ENCODE peak calls at places on chromosomes 16 and 17, in ten cellular contexts. One of them, this sample, is unnamed.
A peak's percentile ranks its signal among the peaks of the same experiment; 100 is the strongest.

GRCh38 chr17:17355426-17355825 is 52.3 kb downstream of the NT5M start:
- DNase-seq in iPS-NIHi11: no peak
- DNase-seq in GF-D8: no peak
- DNase-seq in activated CD4-positive, alpha-beta T cell treated with anti-CD3 and anti-CD28 coated beads for 24 hours: no peak
- DNase-seq in tibial artery: no peak
- DNase-seq in activated CD8-positive, alpha-beta T cell treated with anti-CD3 and anti-CD28 coated beads, Interleukin-2, amount 10 ng/mL, durations not matched to agents 7 days and 5 days: no peak
- DNase-seq in HT-29: no peak
- DNase-seq in anterior cingulate cortex: no peak
- DNase-seq in H1: no peak
- DNase-seq in T47D: no peak
- DNase-seq in this sample: no peak

GRCh38 chr16:84547539-84548058 is 43.1 kb upstream of the MEAK7 start:
- DNase-seq in T47D: no peak
- DNase-seq in activated CD4-positive, alpha-beta T cell treated with anti-CD3 and anti-CD28 coated beads for 24 hours: no peak
- DNase-seq in iPS-NIHi11: no peak
- DNase-seq in activated CD8-positive, alpha-beta T cell treated with anti-CD3 and anti-CD28 coated beads, Interleukin-2, amount 10 ng/mL, durations not matched to agents 7 days and 5 days: peak; percentile 30
- DNase-seq in GF-D8: no peak
- DNase-seq in anterior cingulate cortex: no peak
- DNase-seq in HT-29: no peak
- DNase-seq in H1: no peak
- DNase-seq in tibial artery: no peak
- DNase-seq in this sample: no peak

GRCh38 chr16:19008770-19009169 is 25.0 kb downstream of the TMC7 start:
- DNase-seq in H1: no peak
- DNase-seq in anterior cingulate cortex: no peak
- DNase-seq in activated CD4-positive, alpha-beta T cell treated with anti-CD3 and anti-CD28 coated beads for 24 hours: no peak
- DNase-seq in activated CD8-positive, alpha-beta T cell treated with anti-CD3 and anti-CD28 coated beads, Interleukin-2, amount 10 ng/mL, durations not matched to agents 7 days and 5 days: no peak
- DNase-seq in tibial artery: no peak
- DNase-seq in iPS-NIHi11: no peak
- DNase-seq in HT-29: no peak
- DNase-seq in GF-D8: no peak
- DNase-seq in T47D: no peak
- DNase-seq in this sample: no peak

GRCh38 chr17:38663125-38663751 is 11.5 kb downstream of the EPOP start:
- DNase-seq in HT-29: peak; percentile 98
- DNase-seq in anterior cingulate cortex: no peak
- DNase-seq in T47D: peak; percentile 88
- DNase-seq in tibial artery: no peak
- DNase-seq in H1: peak; percentile 83
- DNase-seq in activated CD4-positive, alpha-beta T cell treated with anti-CD3 and anti-CD28 coated beads for 24 hours: no peak
- DNase-seq in activated CD8-positive, alpha-beta T cell treated with anti-CD3 and anti-CD28 coated beads, Interleukin-2, amount 10 ng/mL, durations not matched to agents 7 days and 5 days: peak; percentile 64
- DNase-seq in GF-D8: peak; percentile 11
- DNase-seq in iPS-NIHi11: peak; percentile 91
- DNase-seq in this sample: peak; percentile 91

GRCh38 chr16:77596243-77596642 is 126.1 kb upstream of the NUDT7 start:
- DNase-seq in activated CD8-positive, alpha-beta T cell treated with anti-CD3 and anti-CD28 coated beads, Interleukin-2, amount 10 ng/mL, durations not matched to agents 7 days and 5 days: no peak
- DNase-seq in GF-D8: no peak
- DNase-seq in tibial artery: no peak
- DNase-seq in iPS-NIHi11: no peak
- DNase-seq in activated CD4-positive, alpha-beta T cell treated with anti-CD3 and anti-CD28 coated beads for 24 hours: no peak
- DNase-seq in H1: no peak
- DNase-seq in T47D: no peak
- DNase-seq in anterior cingulate cortex: no peak
- DNase-seq in HT-29: no peak
- DNase-seq in this sample: no peak

GRCh38 chr17:66737524-66737923 is 97.4 kb upstream of the CACNG5 start:
- DNase-seq in activated CD4-positive, alpha-beta T cell treated with anti-CD3 and anti-CD28 coated beads for 24 hours: no peak
- DNase-seq in tibial artery: no peak
- DNase-seq in GF-D8: no peak
- DNase-seq in activated CD8-positive, alpha-beta T cell treated with anti-CD3 and anti-CD28 coated beads, Interleukin-2, amount 10 ng/mL, durations not matched to agents 7 days and 5 days: no peak
- DNase-seq in HT-29: no peak
- DNase-seq in T47D: no peak
- DNase-seq in H1: peak; percentile 19
- DNase-seq in iPS-NIHi11: peak; percentile 61
- DNase-seq in anterior cingulate cortex: peak; percentile 21
- DNase-seq in this sample: peak; percentile 27

GRCh38 chr17:74646231-74646630 is 22.7 kb upstream of the CD300E start:
- DNase-seq in iPS-NIHi11: peak; percentile 48
- DNase-seq in tibial artery: no peak
- DNase-seq in anterior cingulate cortex: no peak
- DNase-seq in T47D: no peak
- DNase-seq in HT-29: peak; percentile 41
- DNase-seq in activated CD8-positive, alpha-beta T cell treated with anti-CD3 and anti-CD28 coated beads, Interleukin-2, amount 10 ng/mL, durations not matched to agents 7 days and 5 days: no peak
- DNase-seq in GF-D8: no peak
- DNase-seq in activated CD4-positive, alpha-beta T cell treated with anti-CD3 and anti-CD28 coated beads for 24 hours: no peak
- DNase-seq in H1: no peak
- DNase-seq in this sample: peak; percentile 32

GRCh38 chr16:14071576-14072271 is 605 bp downstream of the MRTFB start:
- DNase-seq in activated CD8-positive, alpha-beta T cell treated with anti-CD3 and anti-CD28 coated beads, Interleukin-2, amount 10 ng/mL, durations not matched to agents 7 days and 5 days: no peak
- DNase-seq in iPS-NIHi11: no peak
- DNase-seq in anterior cingulate cortex: no peak
- DNase-seq in T47D: no peak
- DNase-seq in HT-29: peak; percentile 2
- DNase-seq in tibial artery: peak; percentile 28
- DNase-seq in GF-D8: no peak
- DNase-seq in activated CD4-positive, alpha-beta T cell treated with anti-CD3 and anti-CD28 coated beads for 24 hours: no peak
- DNase-seq in H1: no peak
- DNase-seq in this sample: peak; percentile 6

GRCh38 chr16:71357681-71358080 is 842 bp upstream of the CALB2 start:
- DNase-seq in activated CD8-positive, alpha-beta T cell treated with anti-CD3 and anti-CD28 coated beads, Interleukin-2, amount 10 ng/mL, durations not matched to agents 7 days and 5 days: no peak
- DNase-seq in H1: no peak
- DNase-seq in GF-D8: no peak
- DNase-seq in iPS-NIHi11: no peak
- DNase-seq in T47D: peak; percentile 57
- DNase-seq in HT-29: peak; percentile 89
- DNase-seq in activated CD4-positive, alpha-beta T cell treated with anti-CD3 and anti-CD28 coated beads for 24 hours: no peak
- DNase-seq in anterior cingulate cortex: no peak
- DNase-seq in tibial artery: no peak
- DNase-seq in this sample: no peak

GRCh38 chr17:7214300-7215135 is 5.1 kb downstream of the DLG4 start:
- DNase-seq in H1: peak; percentile 99
- DNase-seq in iPS-NIHi11: peak; percentile 94
- DNase-seq in activated CD8-positive, alpha-beta T cell treated with anti-CD3 and anti-CD28 coated beads, Interleukin-2, amount 10 ng/mL, durations not matched to agents 7 days and 5 days: peak; percentile 99
- DNase-seq in tibial artery: peak; percentile 98
- DNase-seq in anterior cingulate cortex: peak; percentile 91
- DNase-seq in T47D: peak; percentile 89
- DNase-seq in GF-D8: peak; percentile 58
- DNase-seq in activated CD4-positive, alpha-beta T cell treated with anti-CD3 and anti-CD28 coated beads for 24 hours: peak; percentile 99
- DNase-seq in HT-29: peak; percentile 89
- DNase-seq in this sample: peak; percentile 99

GRCh38 chr16:81251871-81252270 is 13.4 kb downstream of the BCO1 start:
- DNase-seq in activated CD4-positive, alpha-beta T cell treated with anti-CD3 and anti-CD28 coated beads for 24 hours: no peak
- DNase-seq in T47D: no peak
- DNase-seq in tibial artery: no peak
- DNase-seq in GF-D8: no peak
- DNase-seq in HT-29: no peak
- DNase-seq in H1: no peak
- DNase-seq in iPS-NIHi11: no peak
- DNase-seq in anterior cingulate cortex: no peak
- DNase-seq in activated CD8-positive, alpha-beta T cell treated with anti-CD3 and anti-CD28 coated beads, Interleukin-2, amount 10 ng/mL, durations not matched to agents 7 days and 5 days: no peak
- DNase-seq in this sample: no peak

GRCh38 chr16:85750827-85751641 is at the start of gene C16orf74:
- DNase-seq in T47D: peak; percentile 98
- DNase-seq in activated CD4-positive, alpha-beta T cell treated with anti-CD3 and anti-CD28 coated beads for 24 hours: no peak
- DNase-seq in anterior cingulate cortex: no peak
- DNase-seq in activated CD8-positive, alpha-beta T cell treated with anti-CD3 and anti-CD28 coated beads, Interleukin-2, amount 10 ng/mL, durations not matched to agents 7 days and 5 days: no peak
- DNase-seq in HT-29: peak; percentile 77
- DNase-seq in iPS-NIHi11: peak; percentile 87
- DNase-seq in H1: no peak
- DNase-seq in tibial artery: no peak
- DNase-seq in GF-D8: no peak
- DNase-seq in this sample: no peak

GRCh38 chr16:11627822-11628457 is 40.3 kb upstream of the SNN start:
- DNase-seq in GF-D8: no peak
- DNase-seq in activated CD4-positive, alpha-beta T cell treated with anti-CD3 and anti-CD28 coated beads for 24 hours: no peak
- DNase-seq in T47D: no peak
- DNase-seq in tibial artery: no peak
- DNase-seq in HT-29: peak; percentile 14
- DNase-seq in anterior cingulate cortex: no peak
- DNase-seq in H1: no peak
- DNase-seq in iPS-NIHi11: no peak
- DNase-seq in activated CD8-positive, alpha-beta T cell treated with anti-CD3 and anti-CD28 coated beads, Interleukin-2, amount 10 ng/mL, durations not matched to agents 7 days and 5 days: no peak
- DNase-seq in this sample: no peak

GRCh38 chr17:32731556-32732295 is 145.2 kb downstream of the MYO1D start:
- DNase-seq in iPS-NIHi11: no peak
- DNase-seq in HT-29: no peak
- DNase-seq in GF-D8: no peak
- DNase-seq in anterior cingulate cortex: no peak
- DNase-seq in activated CD4-positive, alpha-beta T cell treated with anti-CD3 and anti-CD28 coated beads for 24 hours: no peak
- DNase-seq in T47D: no peak
- DNase-seq in tibial artery: no peak
- DNase-seq in activated CD8-positive, alpha-beta T cell treated with anti-CD3 and anti-CD28 coated beads, Interleukin-2, amount 10 ng/mL, durations not matched to agents 7 days and 5 days: no peak
- DNase-seq in H1: no peak
- DNase-seq in this sample: no peak

GRCh38 chr17:18382441-18383078 is 5.0 kb downstream of the EVPLL start:
- DNase-seq in GF-D8: no peak
- DNase-seq in activated CD8-positive, alpha-beta T cell treated with anti-CD3 and anti-CD28 coated beads, Interleukin-2, amount 10 ng/mL, durations not matched to agents 7 days and 5 days: no peak
- DNase-seq in H1: no peak
- DNase-seq in HT-29: no peak
- DNase-seq in T47D: no peak
- DNase-seq in anterior cingulate cortex: no peak
- DNase-seq in activated CD4-positive, alpha-beta T cell treated with anti-CD3 and anti-CD28 coated beads for 24 hours: no peak
- DNase-seq in iPS-NIHi11: no peak
- DNase-seq in tibial artery: no peak
- DNase-seq in this sample: no peak

GRCh38 chr17:62819511-62820221 is 11.6 kb upstream of the MARCHF10 start:
- DNase-seq in anterior cingulate cortex: no peak
- DNase-seq in activated CD8-positive, alpha-beta T cell treated with anti-CD3 and anti-CD28 coated beads, Interleukin-2, amount 10 ng/mL, durations not matched to agents 7 days and 5 days: no peak
- DNase-seq in activated CD4-positive, alpha-beta T cell treated with anti-CD3 and anti-CD28 coated beads for 24 hours: no peak
- DNase-seq in tibial artery: peak; percentile 74
- DNase-seq in HT-29: peak; percentile 58
- DNase-seq in T47D: peak; percentile 88
- DNase-seq in H1: no peak
- DNase-seq in iPS-NIHi11: peak; percentile 62
- DNase-seq in GF-D8: no peak
- DNase-seq in this sample: no peak

GRCh38 chr16:75621170-75621477 is 2.0 kb downstream of the ADAT1 start:
- DNase-seq in HT-29: peak; percentile 18
- DNase-seq in T47D: no peak
- DNase-seq in activated CD4-positive, alpha-beta T cell treated with anti-CD3 and anti-CD28 coated beads for 24 hours: no peak
- DNase-seq in activated CD8-positive, alpha-beta T cell treated with anti-CD3 and anti-CD28 coated beads, Interleukin-2, amount 10 ng/mL, durations not matched to agents 7 days and 5 days: no peak
- DNase-seq in tibial artery: no peak
- DNase-seq in H1: no peak
- DNase-seq in GF-D8: peak; percentile 31
- DNase-seq in iPS-NIHi11: no peak
- DNase-seq in anterior cingulate cortex: no peak
- DNase-seq in this sample: peak; percentile 43

GRCh38 chr16:57045694-57046381 is 46.5 kb upstream of the CPNE2 start:
- DNase-seq in tibial artery: peak; percentile 84
- DNase-seq in GF-D8: no peak
- DNase-seq in iPS-NIHi11: peak; percentile 85
- DNase-seq in activated CD4-positive, alpha-beta T cell treated with anti-CD3 and anti-CD28 coated beads for 24 hours: no peak
- DNase-seq in activated CD8-positive, alpha-beta T cell treated with anti-CD3 and anti-CD28 coated beads, Interleukin-2, amount 10 ng/mL, durations not matched to agents 7 days and 5 days: peak; percentile 50
- DNase-seq in HT-29: peak; percentile 59
- DNase-seq in T47D: peak; percentile 52
- DNase-seq in anterior cingulate cortex: peak; percentile 38
- DNase-seq in H1: no peak
- DNase-seq in this sample: peak; percentile 61

GRCh38 chr17:49776864-49777263 is 11.6 kb upstream of the KAT7 start:
- DNase-seq in GF-D8: no peak
- DNase-seq in H1: no peak
- DNase-seq in iPS-NIHi11: no peak
- DNase-seq in T47D: no peak
- DNase-seq in HT-29: no peak
- DNase-seq in tibial artery: peak; percentile 54
- DNase-seq in activated CD8-positive, alpha-beta T cell treated with anti-CD3 and anti-CD28 coated beads, Interleukin-2, amount 10 ng/mL, durations not matched to agents 7 days and 5 days: no peak
- DNase-seq in anterior cingulate cortex: no peak
- DNase-seq in activated CD4-positive, alpha-beta T cell treated with anti-CD3 and anti-CD28 coated beads for 24 hours: no peak
- DNase-seq in this sample: no peak

GRCh38 chr17:64115043-64115698 is 14.8 kb downstream of the ERN1 start:
- DNase-seq in HT-29: no peak
- DNase-seq in GF-D8: no peak
- DNase-seq in T47D: no peak
- DNase-seq in activated CD8-positive, alpha-beta T cell treated with anti-CD3 and anti-CD28 coated beads, Interleukin-2, amount 10 ng/mL, durations not matched to agents 7 days and 5 days: no peak
- DNase-seq in iPS-NIHi11: no peak
- DNase-seq in activated CD4-positive, alpha-beta T cell treated with anti-CD3 and anti-CD28 coated beads for 24 hours: no peak
- DNase-seq in H1: no peak
- DNase-seq in tibial artery: no peak
- DNase-seq in anterior cingulate cortex: no peak
- DNase-seq in this sample: no peak

GRCh38 chr16:47734987-47735594 is 274.0 kb downstream of the PHKB start:
- DNase-seq in GF-D8: no peak
- DNase-seq in H1: no peak
- DNase-seq in T47D: no peak
- DNase-seq in tibial artery: no peak
- DNase-seq in activated CD4-positive, alpha-beta T cell treated with anti-CD3 and anti-CD28 coated beads for 24 hours: no peak
- DNase-seq in activated CD8-positive, alpha-beta T cell treated with anti-CD3 and anti-CD28 coated beads, Interleukin-2, amount 10 ng/mL, durations not matched to agents 7 days and 5 days: no peak
- DNase-seq in HT-29: peak; percentile 58
- DNase-seq in anterior cingulate cortex: no peak
- DNase-seq in iPS-NIHi11: no peak
- DNase-seq in this sample: no peak

GRCh38 chr17:73710095-73710592 is 65.9 kb upstream of the SDK2 start:
- DNase-seq in anterior cingulate cortex: peak; percentile 8
- DNase-seq in H1: peak; percentile 39
- DNase-seq in activated CD8-positive, alpha-beta T cell treated with anti-CD3 and anti-CD28 coated beads, Interleukin-2, amount 10 ng/mL, durations not matched to agents 7 days and 5 days: peak; percentile 82
- DNase-seq in iPS-NIHi11: peak; percentile 91
- DNase-seq in T47D: peak; percentile 49
- DNase-seq in GF-D8: no peak
- DNase-seq in tibial artery: peak; percentile 34
- DNase-seq in activated CD4-positive, alpha-beta T cell treated with anti-CD3 and anti-CD28 coated beads for 24 hours: peak; percentile 67
- DNase-seq in HT-29: peak; percentile 76
- DNase-seq in this sample: peak; percentile 47

GRCh38 chr16:57231821-57232350 is 13.2 kb upstream of the ARL2BP start:
- DNase-seq in iPS-NIHi11: no peak
- DNase-seq in activated CD8-positive, alpha-beta T cell treated with anti-CD3 and anti-CD28 coated beads, Interleukin-2, amount 10 ng/mL, durations not matched to agents 7 days and 5 days: no peak
- DNase-seq in H1: no peak
- DNase-seq in tibial artery: no peak
- DNase-seq in anterior cingulate cortex: no peak
- DNase-seq in activated CD4-positive, alpha-beta T cell treated with anti-CD3 and anti-CD28 coated beads for 24 hours: no peak
- DNase-seq in T47D: no peak
- DNase-seq in GF-D8: no peak
- DNase-seq in HT-29: no peak
- DNase-seq in this sample: no peak

GRCh38 chr16:52068447-52069074 is 478.4 kb downstream of the TOX3 start:
- DNase-seq in GF-D8: no peak
- DNase-seq in activated CD4-positive, alpha-beta T cell treated with anti-CD3 and anti-CD28 coated beads for 24 hours: no peak
- DNase-seq in anterior cingulate cortex: peak; percentile 21
- DNase-seq in activated CD8-positive, alpha-beta T cell treated with anti-CD3 and anti-CD28 coated beads, Interleukin-2, amount 10 ng/mL, durations not matched to agents 7 days and 5 days: no peak
- DNase-seq in iPS-NIHi11: peak; percentile 30
- DNase-seq in tibial artery: no peak
- DNase-seq in H1: peak; percentile 3
- DNase-seq in T47D: no peak
- DNase-seq in HT-29: peak; percentile 72
- DNase-seq in this sample: peak; percentile 38

GRCh38 chr16:66004706-66005105 is 361.8 kb upstream of the CDH5 start:
- DNase-seq in H1: no peak
- DNase-seq in HT-29: no peak
- DNase-seq in iPS-NIHi11: no peak
- DNase-seq in activated CD8-positive, alpha-beta T cell treated with anti-CD3 and anti-CD28 coated beads, Interleukin-2, amount 10 ng/mL, durations not matched to agents 7 days and 5 days: no peak
- DNase-seq in activated CD4-positive, alpha-beta T cell treated with anti-CD3 and anti-CD28 coated beads for 24 hours: no peak
- DNase-seq in anterior cingulate cortex: no peak
- DNase-seq in tibial artery: no peak
- DNase-seq in T47D: no peak
- DNase-seq in GF-D8: no peak
- DNase-seq in this sample: no peak

GRCh38 chr17:43572368-43572980 is 26.3 kb upstream of the ETV4 start:
- DNase-seq in H1: no peak
- DNase-seq in tibial artery: no peak
- DNase-seq in HT-29: no peak
- DNase-seq in T47D: no peak
- DNase-seq in iPS-NIHi11: no peak
- DNase-seq in GF-D8: no peak
- DNase-seq in activated CD8-positive, alpha-beta T cell treated with anti-CD3 and anti-CD28 coated beads, Interleukin-2, amount 10 ng/mL, durations not matched to agents 7 days and 5 days: no peak
- DNase-seq in activated CD4-positive, alpha-beta T cell treated with anti-CD3 and anti-CD28 coated beads for 24 hours: no peak
- DNase-seq in anterior cingulate cortex: no peak
- DNase-seq in this sample: no peak

GRCh38 chr17:14760719-14761425 is 460.0 kb downstream of the HS3ST3B1 start:
- DNase-seq in anterior cingulate cortex: no peak
- DNase-seq in iPS-NIHi11: no peak
- DNase-seq in activated CD8-positive, alpha-beta T cell treated with anti-CD3 and anti-CD28 coated beads, Interleukin-2, amount 10 ng/mL, durations not matched to agents 7 days and 5 days: no peak
- DNase-seq in GF-D8: no peak
- DNase-seq in H1: no peak
- DNase-seq in T47D: no peak
- DNase-seq in HT-29: no peak
- DNase-seq in activated CD4-positive, alpha-beta T cell treated with anti-CD3 and anti-CD28 coated beads for 24 hours: no peak
- DNase-seq in tibial artery: no peak
- DNase-seq in this sample: no peak

GRCh38 chr17:1588781-1589585 is 26.4 kb upstream of the PITPNA start:
- DNase-seq in tibial artery: no peak
- DNase-seq in GF-D8: no peak
- DNase-seq in activated CD8-positive, alpha-beta T cell treated with anti-CD3 and anti-CD28 coated beads, Interleukin-2, amount 10 ng/mL, durations not matched to agents 7 days and 5 days: no peak
- DNase-seq in T47D: no peak
- DNase-seq in activated CD4-positive, alpha-beta T cell treated with anti-CD3 and anti-CD28 coated beads for 24 hours: no peak
- DNase-seq in anterior cingulate cortex: no peak
- DNase-seq in H1: no peak
- DNase-seq in HT-29: no peak
- DNase-seq in iPS-NIHi11: peak; percentile 30
- DNase-seq in this sample: no peak

This sample was measured in cerebellar cortex.